ENCODE peak calls at places on chromosomes 16 and 17, in four cellular contexts. J, X, I and N are unnamed samples.

GRCh38 chr17:9174779-9175574 is 153.7 kb downstream of the NTN1 start:
- DNase-seq in J (no peak), X (no peak), I (no peak), N (no peak)

GRCh38 chr16:69513180-69513966 is 52.4 kb upstream of the NFAT5 start:
- DNase-seq in J (no peak), X (peak; percentile 93), I (no peak), N (no peak)

GRCh38 chr17:43958953-43959352 is 5.2 kb upstream of the PYY start:
- DNase-seq in J (no peak), X (no peak), I (no peak), N (no peak)

GRCh38 chr17:33322063-33322462 is 29.0 kb upstream of the ASIC2 start:
- DNase-seq in J (no peak), X (peak; percentile 6), I (no peak), N (no peak)

GRCh38 chr16:79083879-79084278 is 516.7 kb downstream of the MAF start:
- DNase-seq in J (no peak), X (no peak), I (no peak), N (no peak)

GRCh38 chr17:6045621-6046357 is 24.4 kb upstream of the WSCD1 start:
- DNase-seq in J (no peak), X (no peak), I (no peak), N (no peak)

GRCh38 chr16:82633964-82634600 is 7.3 kb downstream of the CDH13 start:
- DNase-seq in J (no peak), X (peak; percentile 62), I (no peak), N (peak; percentile 72)

GRCh38 chr16:87323727-87324410 is 6.7 kb upstream of the C16orf95 start:
- DNase-seq in J (no peak), X (no peak), I (no peak), N (peak; percentile 14)

GRCh38 chr17:44132275-44132821 is 8.9 kb upstream of the HDAC5 start:
- DNase-seq in J (no peak), X (no peak), I (no peak), N (no peak)

DNA sequence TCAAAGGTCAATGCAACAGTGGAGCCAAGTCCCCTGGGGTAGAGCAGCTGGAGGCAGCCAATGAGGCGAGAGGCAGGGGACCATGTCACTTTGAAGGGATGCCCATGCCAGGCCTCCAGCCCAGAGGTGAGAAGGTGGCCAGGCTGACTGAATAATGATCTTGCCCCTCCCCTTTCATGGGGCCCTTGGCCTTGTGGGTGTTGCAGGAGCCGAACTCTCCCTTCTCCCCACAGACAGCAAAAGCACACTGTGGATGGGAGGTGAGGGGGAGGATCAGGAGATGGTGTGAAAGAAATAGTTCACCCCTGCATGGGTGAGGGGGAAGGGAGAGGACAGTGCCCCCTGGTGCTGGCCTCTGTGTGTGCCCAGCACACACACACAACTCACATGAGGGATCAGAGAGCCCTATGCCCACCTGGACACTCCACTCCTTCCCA is 15.8 kb upstream of the TBX21 start:
- DNase-seq in J (no peak), X (no peak), I (no peak), N (no peak)
- TF ChIP-seq CTCF in J (peak; percentile 40), X (peak; percentile 19), I (no peak), N (peak; percentile 47)

GRCh38 chr17:81481011-81481799 is 31.4 kb downstream of the ACTG1 start:
- DNase-seq in J (no peak), X (peak; percentile 23), I (peak; percentile 66), N (peak; percentile 82)

GRCh38 chr17:81481815-81482505 is 30.6 kb downstream of the ACTG1 start:
- DNase-seq in J (no peak), X (no peak), I (no peak), N (peak; percentile 21)

GRCh38 chr17:81479175-81479574 is 33.4 kb downstream of the ACTG1 start:
- DNase-seq in J (no peak), X (no peak), I (no peak), N (no peak)

GRCh38 chr17:81479672-81480071 is 32.9 kb downstream of the ACTG1 start:
- DNase-seq in J (no peak), X (no peak), I (no peak), N (no peak)

DNA sequence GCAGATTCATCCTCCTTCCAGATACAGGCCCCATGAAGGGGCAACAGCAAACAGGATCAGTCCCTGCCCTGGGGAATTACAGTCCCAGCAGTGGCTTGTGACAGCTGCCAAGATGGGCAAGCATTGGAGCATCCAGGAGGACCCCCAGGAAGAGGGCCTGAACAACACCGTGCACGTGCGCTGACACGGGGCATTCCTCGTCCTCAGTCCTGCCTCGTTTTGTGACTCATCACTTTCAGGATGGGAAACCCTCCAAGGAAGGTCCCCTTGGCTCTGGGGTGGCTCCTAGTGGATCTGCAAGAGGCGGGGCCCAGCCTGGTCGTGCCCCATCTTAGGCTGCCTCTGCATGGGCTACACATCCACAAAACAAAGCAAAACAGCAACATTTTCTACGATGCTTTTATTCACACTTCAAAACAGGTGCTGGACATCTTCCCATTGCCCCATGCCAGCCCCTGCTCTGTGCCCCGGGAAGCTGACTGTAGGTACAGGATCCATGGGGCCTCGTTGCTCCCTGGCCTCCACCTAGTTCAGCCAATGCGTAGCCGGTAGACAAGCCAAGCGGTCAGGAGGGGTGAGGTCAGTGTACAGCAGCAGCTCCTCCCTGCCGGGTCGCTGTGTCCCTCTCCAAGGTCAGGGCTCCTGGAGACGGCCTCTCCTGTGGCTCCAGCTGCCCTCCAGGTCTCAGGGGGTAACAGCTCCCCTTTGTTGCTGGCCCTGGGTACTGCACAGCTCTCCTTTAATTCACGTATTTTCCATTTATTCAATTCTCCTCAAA is 32.3 kb downstream of the ACTG1 start:
- DNase-seq in J (no peak), X (peak; percentile 53), I (no peak), N (peak; percentile 41)
- TF ChIP-seq CTCF in J (no peak), X (no peak), I (no peak), N (no peak)

GRCh38 chr17:31529841-31530251 is 138.4 kb downstream of the RAB11FIP4 start:
- DNase-seq in J (no peak), X (no peak), I (no peak), N (no peak)

GRCh38 chr17:31525801-31526549 is 134.5 kb downstream of the RAB11FIP4 start:
- DNase-seq in J (no peak), X (no peak), I (no peak), N (peak; percentile 39)

GRCh38 chr17:31524926-31525800 is 133.7 kb downstream of the RAB11FIP4 start:
- DNase-seq in J (peak; percentile 65), X (peak; percentile 87), I (peak; percentile 95), N (peak; percentile 95)

GRCh38 chr17:31528291-31528874 is 136.9 kb downstream of the RAB11FIP4 start:
- DNase-seq in J (no peak), X (no peak), I (no peak), N (no peak)

DNA sequence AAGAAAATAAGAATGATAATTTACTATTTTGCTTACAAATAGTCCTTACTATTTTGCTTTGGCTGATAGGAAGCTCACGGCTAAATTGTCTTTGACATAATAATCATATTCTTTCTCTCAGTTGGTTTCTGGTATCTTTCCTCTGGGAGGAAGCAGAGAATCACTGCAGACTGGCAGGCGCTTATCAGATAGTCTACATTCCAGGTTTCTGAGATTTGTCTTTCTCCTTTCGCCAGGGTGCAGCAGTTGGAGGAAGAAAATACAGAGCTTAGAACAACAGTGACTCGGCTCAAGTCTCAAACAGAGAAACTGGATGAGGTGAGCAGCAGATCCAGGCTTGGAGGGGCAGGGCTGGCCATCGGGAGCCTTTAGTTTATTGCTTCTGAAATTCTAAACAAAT is 136.1 kb downstream of the RAB11FIP4 start:
- DNase-seq in J (no peak), X (no peak), I (no peak), N (peak; percentile 2)
- TF ChIP-seq CTCF in J (no peak), X (no peak), I (no peak), N (no peak)

GRCh38 chr17:1002412-1002753 is 5.5 kb downstream of the TIMM22 start:
- DNase-seq in J (no peak), X (peak; percentile 27), I (no peak), N (no peak)
- TF ChIP-seq CTCF in J (no peak), X (no peak), I (no peak), N (no peak)

GRCh38 chr17:32310927-32311568 is 30.9 kb downstream of the C17orf75 start:
- DNase-seq in J (no peak), X (no peak), I (no peak), N (peak; percentile 43)

GRCh38 chr17:32319548-32319905 is 22.4 kb downstream of the C17orf75 start:
- DNase-seq in J (peak; percentile 66), X (no peak), I (peak; percentile 74), N (peak; percentile 83)

GRCh38 chr17:32317353-32317752 is 24.6 kb downstream of the C17orf75 start:
- DNase-seq in J (no peak), X (no peak), I (no peak), N (no peak)

GRCh38 chr17:32318071-32318470 is 23.9 kb downstream of the C17orf75 start:
- DNase-seq in J (no peak), X (no peak), I (no peak), N (no peak)

DNA sequence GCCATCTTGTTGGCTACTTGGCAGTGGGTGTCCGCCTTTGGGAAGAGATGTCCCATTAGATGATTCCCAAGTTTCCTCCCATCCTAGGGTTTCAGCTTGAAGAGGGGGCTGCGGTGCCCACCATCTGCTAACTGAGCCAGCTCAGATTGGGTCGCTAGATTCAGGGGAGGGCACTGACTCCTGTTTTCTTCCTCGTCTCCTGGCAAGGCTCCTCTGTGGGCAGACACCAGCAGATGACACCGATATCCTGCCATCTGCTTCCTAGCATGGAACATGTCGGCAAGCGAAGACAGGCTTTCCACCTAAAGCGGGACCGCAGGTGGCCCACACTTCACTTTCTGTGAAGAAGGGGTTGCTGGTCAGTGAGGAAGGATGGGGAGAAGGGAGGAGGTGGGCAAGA is 27.3 kb downstream of the C17orf75 start:
- DNase-seq in J (no peak), X (no peak), I (no peak), N (no peak)
- TF ChIP-seq CTCF in J (no peak), X (no peak), I (no peak), N (no peak)

GRCh38 chr16:77406680-77407079 is 28.2 kb downstream of the ADAMTS18 start:
- DNase-seq in J (no peak), X (no peak), I (no peak), N (no peak)
- TF ChIP-seq CTCF in J (peak; percentile 14), X (peak; percentile 25), I (no peak), N (peak; percentile 16)

GRCh38 chr17:40417258-40417608 is 463 bp downstream of the TOP2A start:
- DNase-seq in J (peak; percentile 31), X (no peak), I (peak; percentile 8), N (no peak)
- TF ChIP-seq CTCF in J (no peak), X (no peak), I (no peak), N (no peak)

GRCh38 chr16:28280881-28281836 is 11.2 kb upstream of the SBK1 start:
- DNase-seq in J (no peak), X (no peak), I (no peak), N (peak; percentile 64)
- TF ChIP-seq CTCF in J (no peak), X (no peak), I (no peak), N (peak; percentile 12)

DNA sequence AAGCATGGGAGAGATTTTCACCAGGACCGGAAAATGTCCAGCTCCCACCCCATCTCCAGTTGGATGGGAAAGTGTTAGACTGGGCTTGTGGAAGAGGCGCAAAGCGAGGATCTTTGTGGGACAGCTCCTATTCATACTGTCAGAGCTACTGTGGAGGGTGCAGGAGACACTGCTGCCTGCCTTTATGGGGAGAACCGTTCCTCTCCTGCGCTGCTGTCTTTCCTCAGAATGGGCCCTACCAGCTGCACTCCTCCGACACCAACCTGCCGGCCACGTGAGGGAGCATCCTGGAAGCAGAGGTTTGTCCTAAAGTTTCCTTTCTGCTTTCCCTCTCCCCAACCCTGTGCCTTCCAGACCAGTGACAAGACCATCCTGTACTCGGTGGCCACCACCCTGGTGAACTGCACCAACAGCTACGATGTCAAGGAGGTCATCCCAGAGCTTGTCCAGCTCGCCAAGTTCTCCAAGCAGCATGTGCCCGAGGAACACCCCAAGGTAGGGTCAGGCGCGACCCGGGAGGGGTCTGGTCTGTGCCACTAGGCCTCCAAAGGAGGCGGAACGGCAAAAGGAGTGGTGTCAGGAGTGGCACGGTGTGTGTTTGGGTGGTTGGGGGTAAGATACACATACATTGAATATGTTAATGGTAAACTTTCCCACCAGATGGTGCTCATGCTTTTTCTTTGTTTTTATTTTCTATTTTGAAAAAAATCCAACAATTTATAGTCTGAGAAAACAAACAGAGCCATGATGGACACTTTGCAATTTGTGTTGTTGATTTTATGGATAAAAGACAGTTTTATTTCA is 23.0 kb downstream of the SLC35G3 start:
- DNase-seq in J (peak; percentile 27), X (no peak), I (peak; percentile 31), N (no peak)
- TF ChIP-seq CTCF in J (peak; percentile 23), X (peak; percentile 24), I (peak; percentile 69), N (no peak)